ENCODE peak calls at places on chromosomes 13 and 19, in five cellular contexts. I is heart right ventricle; U is CD8-positive, alpha-beta T cell; G is pancreas; L is stomach. E is an unnamed sample. For H3K4me1, the result is how much of the 10 kb centered on the place peaks cover.

GRCh38 chr19:5103061-5103701 is 134.3 kb downstream of the KDM4B start:
- DNase-seq in I (peak), L (peak), G (peak), U (no peak), E (no peak)

GRCh38 chr13:113796948-113797676 is 38.1 kb downstream of the TMEM255B start:
- DNase-seq in I (no peak), G (peak), U (no peak), L (no peak), E (peak)

GRCh38 chr13:80979035-80979641 is 638.2 kb upstream of the SPRY2 start:
- DNase-seq in G (no peak), I (no peak), U (peak), L (peak), E (peak)

GRCh38 chr19:43739419-43739818 is 15.3 kb downstream of the SMG9 start:
- DNase-seq in I (no peak), L (peak), G (no peak), U (no peak), E (no peak)

GRCh38 chr19:51710163-51710562 is 13.6 kb downstream of the HAS1 start:
- DNase-seq in I (no peak), G (no peak), L (no peak), U (no peak), E (no peak)

GRCh38 chr19:8158411-8159074 is 9.2 kb upstream of the FBN3 start:
- DNase-seq in I (no peak), L (peak), U (peak), G (no peak), E (peak)

GRCh38 chr19:722553-723101 is 13.9 kb downstream of the PALM start:
- DNase-seq in G (no peak), L (no peak), U (no peak), I (peak), E (no peak)

GRCh38 chr19:40666803-40667438 is 23.5 kb downstream of the NUMBL start:
- DNase-seq in L (no peak), I (no peak), U (no peak), G (no peak), E (no peak)

GRCh38 chr13:78430166-78430791 is 173.1 kb downstream of the POU4F1 start:
- DNase-seq in U (no peak), L (no peak), I (no peak), G (no peak), E (no peak)

GRCh38 chr19:54141356-54141755 is 3.8 kb downstream of the CNOT3 start:
- DNase-seq in I (no peak), L (no peak), G (no peak), U (no peak), E (no peak)

GRCh38 chr19:48487944-48488343 is 18.8 kb downstream of the CYTH2 start:
- DNase-seq in I (peak), U (no peak), G (no peak), L (peak), E (no peak)

GRCh38 chr19:53328967-53329366 is 4.6 kb upstream of the ZNF845 start:
- DNase-seq in U (no peak), L (no peak), I (peak), G (no peak), E (no peak)

GRCh38 chr19:51448011-51448744 is 10.1 kb downstream of the SIGLEC8 start:
- DNase-seq in L (no peak), G (no peak), U (no peak), I (no peak), E (no peak)

GRCh38 chr13:95641291-95641811 is 3.2 kb downstream of the DZIP1 start:
- DNase-seq in U (no peak), I (peak), L (no peak), G (peak), E (no peak)

GRCh38 chr19:11141937-11142527 is 13.6 kb downstream of the SPC24 start:
- DNase-seq in G (no peak), I (no peak), U (no peak), L (no peak), E (peak)

GRCh38 chr13:110920038-110920437 is 5.2 kb upstream of the ANKRD10 start:
- DNase-seq in L (peak), G (no peak), U (no peak), I (peak), E (no peak)

GRCh38 chr13:110923086-110923485 is 8.2 kb upstream of the ANKRD10 start:
- DNase-seq in I (no peak), L (no peak), G (no peak), U (no peak), E (no peak)

GRCh38 chr13:110921695-110922094 is 6.8 kb upstream of the ANKRD10 start:
- DNase-seq in I (no peak), L (no peak), G (no peak), U (no peak), E (no peak)

GRCh38 chr13:110922506-110922905 is 7.6 kb upstream of the ANKRD10 start:
- DNase-seq in I (no peak), L (no peak), U (no peak), G (no peak), E (no peak)

DNA sequence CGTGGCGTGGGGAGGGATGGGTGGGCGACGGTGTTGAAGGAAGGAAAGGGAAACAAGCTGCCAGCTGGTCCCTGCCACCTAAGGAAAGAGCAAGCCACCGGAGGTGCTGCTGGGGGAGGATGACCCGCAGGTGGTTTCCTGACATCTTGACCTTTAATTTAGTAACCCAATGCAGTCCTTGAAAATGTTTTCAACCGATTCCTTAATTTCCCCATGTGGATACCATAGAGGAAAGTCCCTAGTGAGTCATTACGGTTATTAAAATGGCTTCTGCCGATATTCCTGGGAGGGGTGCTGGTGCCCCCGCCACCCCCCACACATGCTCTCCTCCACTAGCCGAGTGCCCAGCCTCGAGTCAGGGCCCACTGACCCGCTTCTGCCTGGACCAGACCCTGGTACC is 6.3 kb upstream of the ANKRD10 start:
- DNase-seq in L (no peak), G (no peak), I (no peak), U (no peak), E (no peak)
- H3K4me3 ChIP-seq in L (no peak), G (no peak), I (no peak), U (no peak), E (no peak)

GRCh38 chr13:46662690-46663089 is 109.7 kb downstream of the LRCH1 start:
- DNase-seq in U (no peak), G (no peak), L (no peak), I (no peak), E (no peak)

GRCh38 chr13:46665243-46665629 is 112.3 kb downstream of the LRCH1 start:
- DNase-seq in I (no peak), L (no peak), U (no peak), G (no peak), E (no peak)

GRCh38 chr13:46663644-46664043 is 110.7 kb downstream of the LRCH1 start:
- DNase-seq in G (no peak), L (no peak), I (no peak), U (no peak), E (no peak)

GRCh38 chr13:46663216-46663615 is 110.2 kb downstream of the LRCH1 start:
- DNase-seq in L (no peak), U (no peak), G (no peak), I (no peak), E (no peak)

DNA sequence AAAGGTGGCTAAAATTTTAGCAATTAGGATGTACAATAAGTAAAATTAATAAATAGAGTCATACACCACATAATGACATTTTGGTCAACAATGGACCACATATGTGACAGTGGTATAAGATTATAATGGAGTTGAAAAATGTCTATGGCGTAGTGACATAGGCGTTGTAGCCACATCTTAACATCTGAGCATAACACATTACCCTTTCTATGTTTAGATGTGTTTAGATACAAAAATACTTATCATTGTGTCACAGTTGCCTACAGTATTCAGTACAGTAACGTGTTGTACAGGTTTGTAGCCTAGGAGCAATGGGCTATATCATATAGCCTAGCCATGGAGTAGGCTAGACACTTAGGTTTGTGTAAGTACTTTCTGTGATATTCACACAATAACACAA is 111.2 kb downstream of the LRCH1 start:
- DNase-seq in I (no peak), U (no peak), G (no peak), L (no peak), E (no peak)
- H3K4me1 ChIP-seq in I (under half), U (under half), G (half or more), L (half or more), E (half or more)

GRCh38 chr13:109272595-109273325 is 513.6 kb downstream of the IRS2 start:
- DNase-seq in L (no peak), G (no peak), U (no peak), I (no peak), E (no peak)

GRCh38 chr13:109273326-109273751 is 513.0 kb downstream of the IRS2 start:
- DNase-seq in G (no peak), L (no peak), U (no peak), I (no peak), E (no peak)

GRCh38 chr13:109271061-109271460 is 515.3 kb downstream of the IRS2 start:
- DNase-seq in U (no peak), L (no peak), G (no peak), I (no peak), E (no peak)

GRCh38 chr13:109271555-109271954 is 514.8 kb downstream of the IRS2 start:
- DNase-seq in L (no peak), I (no peak), G (no peak), U (no peak), E (no peak)

GRCh38 chr13:109271991-109272454 is 514.4 kb downstream of the IRS2 start:
- DNase-seq in U (no peak), G (no peak), L (no peak), I (no peak), E (peak)
- H3K4me3 ChIP-seq in U (no peak), G (no peak), L (no peak), I (no peak), E (no peak)

DNA sequence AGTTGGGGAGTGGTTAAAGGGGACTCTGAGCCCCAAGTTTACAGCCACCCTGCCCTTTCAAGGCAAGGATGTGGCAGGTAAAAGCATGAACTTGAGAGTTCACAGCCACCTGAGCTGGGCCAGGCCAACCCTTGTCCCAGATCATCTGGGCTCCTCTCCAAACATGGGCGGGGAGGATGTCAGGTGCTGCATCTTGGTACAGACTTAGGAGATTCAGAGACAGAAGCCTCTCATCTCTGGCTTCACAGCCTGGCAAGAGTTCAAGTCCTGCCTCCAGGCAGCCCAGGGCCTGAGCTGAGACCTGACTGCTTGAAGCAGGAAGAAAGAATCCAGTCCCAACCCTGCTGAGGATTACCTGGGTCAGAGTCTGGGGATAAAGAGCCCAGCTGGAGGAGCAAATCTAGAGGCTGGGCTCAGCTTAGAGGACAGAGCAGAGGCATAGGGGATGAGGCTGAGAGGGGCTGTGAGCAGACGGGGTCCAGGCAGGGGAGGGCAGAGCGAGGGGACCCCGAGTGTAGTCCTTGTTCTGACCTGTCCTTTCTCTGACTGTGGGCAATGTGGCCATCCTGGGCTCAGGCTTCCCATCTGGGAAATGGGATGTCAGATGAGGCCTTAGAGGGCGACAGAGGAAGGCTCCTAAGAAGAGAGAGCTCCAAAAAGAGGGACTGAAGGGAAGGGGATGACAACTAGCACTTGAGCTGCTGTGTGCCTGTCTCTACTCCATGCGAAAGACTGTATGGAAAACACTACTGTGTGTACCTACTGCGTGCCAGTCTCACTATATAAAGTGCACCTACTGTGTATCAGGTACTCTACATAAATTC is 6.7 kb upstream of the OR10H5 start:
- DNase-seq in G (no peak), I (no peak), L (no peak), U (no peak), E (no peak)
- H3K4me1 ChIP-seq in G (under half), I (under half), L (under half), U (under half), E (under half)

GRCh38 chr13:90708159-90708558 is 639.3 kb upstream of the MIR17HG start:
- DNase-seq in U (no peak), G (no peak), I (no peak), L (no peak), E (no peak)

GRCh38 chr13:90706631-90707030 is 640.9 kb upstream of the MIR17HG start:
- DNase-seq in L (no peak), G (no peak), I (no peak), U (no peak), E (no peak)

GRCh38 chr13:90713436-90714133 is 633.9 kb upstream of the MIR17HG start:
- DNase-seq in I (no peak), L (no peak), G (no peak), U (no peak), E (no peak)

GRCh38 chr13:90710355-90710754 is 637.1 kb upstream of the MIR17HG start:
- DNase-seq in G (no peak), U (no peak), L (no peak), I (no peak), E (no peak)

GRCh38 chr13:90709329-90709728 is 638.2 kb upstream of the MIR17HG start:
- DNase-seq in U (no peak), G (no peak), I (no peak), L (no peak), E (no peak)
- H3K4me3 ChIP-seq in U (no peak), G (no peak), I (no peak), L (no peak), E (no peak)

GRCh38 chr13:106499113-106499512 is 36.3 kb downstream of the EFNB2 start:
- DNase-seq in G (no peak), L (no peak), I (no peak), U (no peak), E (no peak)

GRCh38 chr13:106497079-106497478 is 38.4 kb downstream of the EFNB2 start:
- DNase-seq in L (no peak), I (no peak), U (no peak), G (no peak), E (no peak)

GRCh38 chr13:106498571-106498970 is 36.9 kb downstream of the EFNB2 start:
- DNase-seq in U (no peak), G (no peak), I (no peak), L (no peak), E (no peak)

GRCh38 chr13:106499905-106500304 is 35.6 kb downstream of the EFNB2 start:
- DNase-seq in G (no peak), L (no peak), I (no peak), U (no peak), E (no peak)

GRCh38 chr13:106498158-106498557 is 37.3 kb downstream of the EFNB2 start:
- DNase-seq in U (no peak), I (no peak), G (no peak), L (no peak), E (no peak)
- H3K4me1 ChIP-seq in U (under half), I (under half), G (under half), L (under half), E (under half)

GRCh38 chr13:36921902-36922301 is 1.9 kb upstream of the SMAD9 start:
- DNase-seq in U (no peak), G (no peak), I (no peak), L (no peak), E (no peak)

GRCh38 chr13:36919833-36920611 is at the start of gene SMAD9:
- DNase-seq in G (peak), I (peak), L (peak), U (no peak), E (no peak)

GRCh38 chr13:36918246-36919060 is 1.6 kb downstream of the SMAD9 start:
- DNase-seq in L (no peak), U (no peak), G (no peak), I (no peak), E (no peak)

GRCh38 chr13:36919206-36919832 is 719 bp downstream of the SMAD9 start:
- DNase-seq in U (no peak), I (peak), L (peak), G (peak), E (peak)

GRCh38 chr13:36920612-36921185 is 661 bp upstream of the SMAD9 start:
- DNase-seq in I (no peak), U (no peak), G (no peak), L (no peak), E (no peak)
- H3K4me3 ChIP-seq in I (peak), U (no peak), G (peak), L (peak), E (no peak)

GRCh38 chr19:58568731-58569130 is 4.4 kb downstream of the MZF1 start:
- DNase-seq in G (no peak), I (no peak), L (no peak), U (no peak), E (no peak)

GRCh38 chr19:58571575-58571947 is 1.6 kb downstream of the MZF1 start:
- DNase-seq in I (no peak), U (no peak), G (no peak), L (no peak), E (no peak)

GRCh38 chr19:58569191-58569942 is 3.8 kb downstream of the MZF1 start:
- DNase-seq in L (no peak), I (no peak), G (peak), U (no peak), E (no peak)

GRCh38 chr19:58570770-58571574 is 2.2 kb downstream of the MZF1 start:
- DNase-seq in U (no peak), G (peak), L (no peak), I (no peak), E (no peak)

DNA sequence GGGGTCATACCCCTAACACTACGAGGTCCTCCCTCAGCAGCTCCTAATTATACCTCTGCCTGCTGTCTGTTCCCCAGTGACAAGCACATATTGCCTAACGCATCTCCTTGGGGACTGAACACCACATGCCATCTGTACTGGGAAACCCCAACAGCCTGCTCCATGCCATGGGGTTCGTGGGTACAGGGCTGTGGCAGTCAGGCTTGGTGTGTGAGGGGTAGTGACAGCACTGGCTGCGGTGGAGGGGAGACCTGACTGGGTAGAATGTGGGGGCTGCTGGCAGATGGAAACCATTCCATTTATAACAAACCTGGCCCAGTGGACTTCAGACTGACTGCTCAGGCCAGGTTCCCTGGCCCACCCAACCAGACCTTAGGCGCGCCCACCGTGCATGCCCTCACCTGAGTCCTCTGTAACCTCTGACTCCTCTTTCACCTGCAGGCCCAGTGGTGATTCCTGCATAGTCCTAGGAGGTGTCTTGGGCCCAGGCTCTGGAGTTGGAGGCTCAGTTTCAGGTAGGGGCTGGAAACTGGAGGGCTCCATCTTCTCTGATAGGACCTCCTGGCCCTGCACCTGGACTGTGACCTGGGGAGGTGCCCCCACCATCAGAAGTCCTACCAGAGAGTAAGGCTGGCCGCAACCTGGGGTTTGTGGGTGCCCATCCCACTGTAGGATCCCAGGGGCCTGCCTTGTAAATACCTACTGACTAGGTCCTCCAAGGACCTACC is 3.0 kb downstream of the MZF1 start:
- DNase-seq in L (no peak), I (no peak), U (no peak), G (peak), E (no peak)
- H3K4me1 ChIP-seq in L (under half), I (under half), U (under half), G (under half), E (under half)

E was measured in Caco-2.